ENCODE peak calls at places on chromosomes 4 and X, in four cellular contexts. X, K, R and T are unnamed samples.

GRCh38 chrX:133005038-133005437 is 46.6 kb upstream of the HS6ST2 start:
- DNase-seq in K (peak), X (peak), R (no peak), T (peak)

GRCh38 chr4:120111745-120112144 is 45.1 kb upstream of the MAD2L1 start:
- DNase-seq in K (no peak), R (no peak), X (no peak), T (no peak)

GRCh38 chrX:40414335-40414734 is 166.4 kb upstream of the ATP6AP2 start:
- DNase-seq in K (no peak), X (no peak), R (no peak), T (no peak)

GRCh38 chr4:114603455-114603854 is 4.8 kb downstream of the UGT8 start:
- DNase-seq in X (peak), R (no peak), K (no peak), T (no peak)

GRCh38 chr4:6937201-6937600 is 27.6 kb downstream of the TBC1D14 start:
- DNase-seq in X (peak), R (no peak), K (no peak), T (no peak)

GRCh38 chr4:124903995-124904722 is 191.6 kb upstream of the ANKRD50 start:
- DNase-seq in X (no peak), K (no peak), R (peak), T (peak)

GRCh38 chrX:69493766-69494165 is 10.4 kb upstream of the NALF2 start:
- DNase-seq in K (no peak), R (no peak), X (no peak), T (no peak)

GRCh38 chrX:139720136-139720535 is 12.2 kb upstream of the MCF2 start:
- DNase-seq in R (peak), X (no peak), K (peak), T (peak)

GRCh38 chr4:16785800-16786527 is 112.5 kb downstream of the LDB2 start:
- DNase-seq in R (no peak), K (no peak), X (no peak), T (peak)

GRCh38 chr4:118289794-118290193 is 63.0 kb downstream of the PRSS12 start:
- DNase-seq in K (no peak), R (no peak), X (no peak), T (no peak)

GRCh38 chrX:13653022-13653693 is at the start of gene TCEANC:
- DNase-seq in K (peak), R (peak), X (peak), T (peak)

GRCh38 chr4:40180356-40180755 is 16.5 kb upstream of the RHOH start:
- DNase-seq in X (peak), R (peak), K (no peak), T (peak)

GRCh38 chr4:147233-147632 is 22.9 kb downstream of the ZNF718 start:
- DNase-seq in X (no peak), K (no peak), R (no peak), T (no peak)

GRCh38 chr4:16253127-16253960 is 27.1 kb upstream of the TAPT1 start:
- DNase-seq in X (no peak), K (peak), R (peak), T (no peak)

GRCh38 chrX:72045141-72045540 is 86.6 kb downstream of the RTL5 start:
- DNase-seq in K (no peak), X (no peak), R (no peak), T (peak)

GRCh38 chrX:111467896-111468295 is 43.5 kb upstream of the SERTM2 start:
- DNase-seq in X (no peak), R (no peak), K (no peak), T (no peak)

GRCh38 chr4:131632877-131633276 is 1516.2 kb upstream of the PCDH10 start:
- DNase-seq in X (no peak), K (no peak), R (no peak), T (no peak)

GRCh38 chrX:2502668-2503519 is 2.1 kb upstream of the DHRSX start:
- DNase-seq in K (no peak), R (peak), X (peak), T (no peak)

GRCh38 chr4:54585321-54586000 is 72.3 kb upstream of the KIT start:
- DNase-seq in K (no peak), X (no peak), R (no peak), T (no peak)

GRCh38 chrX:32572644-32573043 is 638.7 kb downstream of the DMD start:
- DNase-seq in X (no peak), K (no peak), R (no peak), T (no peak)

GRCh38 chr4:163540977-163541376 is 46.5 kb downstream of the TMA16 start:
- DNase-seq in K (no peak), R (no peak), X (no peak), T (no peak)

GRCh38 chr4:10461091-10461849 is 4.0 kb upstream of the ZNF518B start:
- DNase-seq in R (peak), K (no peak), X (peak), T (peak)

GRCh38 chr4:183098080-183098722 is 856 bp upstream of the WWC2 start:
- DNase-seq in R (peak), X (no peak), K (peak), T (peak)

GRCh38 chr4:67929447-67929846 is 33.8 kb downstream of the TMPRSS11A start:
- DNase-seq in X (no peak), K (no peak), R (peak), T (no peak)

GRCh38 chrX:24999501-24999900 is 16.3 kb downstream of the ARX start:
- DNase-seq in K (no peak), X (no peak), R (no peak), T (no peak)

GRCh38 chr4:68038272-68038671 is 75.0 kb upstream of the TMPRSS11A start:
- DNase-seq in R (no peak), X (no peak), K (no peak), T (no peak)

GRCh38 chr4:141388483-141388882 is 167.8 kb downstream of the ZNF330 start:
- DNase-seq in X (no peak), K (no peak), R (no peak), T (no peak)

GRCh38 chrX:74372272-74372671 is 49.0 kb upstream of the SLC16A2 start:
- DNase-seq in K (no peak), R (no peak), X (no peak), T (no peak)

GRCh38 chr4:3615386-3616286 is 83.4 kb upstream of the LRPAP1 start:
- DNase-seq in R (no peak), K (no peak), X (no peak), T (no peak)

GRCh38 chr4:3365326-3365725 is 72.5 kb downstream of the RGS12 start:
- DNase-seq in X (peak), R (no peak), K (no peak), T (no peak)

GRCh38 chr4:80215449-80216052 is 18.2 kb downstream of the PRDM8 start:
- DNase-seq in R (no peak), K (peak), X (peak), T (peak)

GRCh38 chr4:156596026-156596425 is 375.6 kb downstream of the PDGFC start:
- DNase-seq in K (no peak), R (no peak), X (no peak), T (no peak)

GRCh38 chr4:68864438-68865177 is 48.8 kb downstream of the UGT2B10 start:
- DNase-seq in R (peak), K (peak), X (peak), T (no peak)

GRCh38 chr4:31737419-31737818 is 1017.2 kb downstream of the PCDH7 start:
- DNase-seq in R (no peak), X (peak), K (no peak), T (no peak)

GRCh38 chrX:23465985-23466384 is 131.3 kb downstream of the PTCHD1 start:
- DNase-seq in K (no peak), R (no peak), X (no peak), T (no peak)

GRCh38 chrX:71420686-71421085 is 54.5 kb downstream of the TAF1 start:
- DNase-seq in X (no peak), K (no peak), R (no peak), T (no peak)

GRCh38 chr4:99755223-99755944 is 61.2 kb upstream of the DAPP1 start:
- DNase-seq in R (no peak), X (no peak), K (no peak), T (no peak)

GRCh38 chrX:78029663-78030062 is 60.2 kb upstream of the PGAM4 start:
- DNase-seq in K (peak), R (peak), X (peak), T (peak)

GRCh38 chrX:53319614-53320542 is 38.5 kb upstream of the IQSEC2 start:
- DNase-seq in X (peak), K (no peak), R (no peak), T (no peak)

GRCh38 chrX:46165411-46165810 is 379.8 kb downstream of the ZNF674 start:
- DNase-seq in K (no peak), X (no peak), R (no peak), T (no peak)

GRCh38 chr4:152352215-152352614 is 183.7 kb downstream of the FBXW7 start:
- DNase-seq in X (no peak), K (no peak), R (no peak), T (no peak)

GRCh38 chr4:152356428-152357034 is 179.4 kb downstream of the FBXW7 start:
- DNase-seq in X (no peak), K (peak), R (no peak), T (no peak)

GRCh38 chr4:152348670-152349069 is 187.2 kb downstream of the FBXW7 start:
- DNase-seq in X (no peak), K (no peak), R (no peak), T (peak)

GRCh38 chr4:152351080-152351479 is 184.8 kb downstream of the FBXW7 start:
- DNase-seq in X (no peak), R (no peak), K (no peak), T (no peak)

GRCh38 chr4:152352645-152353116 is 183.2 kb downstream of the FBXW7 start:
- DNase-seq in X (peak), K (peak), R (peak), T (peak)
- TF ChIP-seq MYC in X (no peak), K (no peak), R (no peak), T (no peak)

GRCh38 chrX:150269613-150270254 is 93.4 kb upstream of the MAMLD1 start:
- DNase-seq in K (peak), X (no peak), R (peak), T (no peak)
- TF ChIP-seq MYC in K (no peak), X (no peak), R (no peak), T (no peak)

GRCh38 chr4:2217726-2218125 is 24.2 kb downstream of the HAUS3 start:
- DNase-seq in K (no peak), R (no peak), X (no peak), T (no peak)
- TF ChIP-seq MYC in K (no peak), R (no peak), X (no peak), T (no peak)

DNA sequence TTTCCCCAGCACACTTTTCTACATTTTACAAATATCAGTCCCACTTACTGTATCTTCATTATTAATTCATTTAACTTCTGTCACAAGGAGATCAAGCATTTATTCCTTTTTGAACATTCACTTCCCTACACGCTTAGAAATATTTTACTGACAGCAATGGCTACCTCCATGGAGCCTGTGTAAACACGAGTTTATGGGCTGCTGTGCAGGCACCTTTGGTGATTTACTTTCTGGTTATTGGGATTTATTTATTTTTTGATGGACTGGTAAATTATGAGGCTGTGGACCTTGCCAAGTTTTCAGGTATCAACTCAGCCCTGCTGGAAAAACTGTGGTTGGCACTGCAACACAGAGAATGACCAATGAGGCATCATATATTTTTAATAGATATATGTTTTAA is 45.4 kb upstream of the PAQR3 start:
- DNase-seq in R (no peak), K (no peak), X (no peak), T (no peak)
- TF ChIP-seq MYC in R (no peak), K (no peak), X (no peak), T (no peak)

GRCh38 chr4:1521821-1522361 is 115.6 kb upstream of the NKX1-1 start:
- DNase-seq in K (no peak), X (no peak), R (no peak), T (no peak)
- TF ChIP-seq MYC in K (no peak), X (no peak), R (no peak), T (no peak)

GRCh38 chr4:153822316-153822715 is 33.4 kb upstream of the SFRP2 start:
- DNase-seq in X (no peak), R (no peak), K (no peak), T (no peak)

GRCh38 chr4:153816542-153816941 is 27.7 kb upstream of the SFRP2 start:
- DNase-seq in R (no peak), X (no peak), K (no peak), T (no peak)
- TF ChIP-seq MYC in R (no peak), X (no peak), K (no peak), T (no peak)

DNA sequence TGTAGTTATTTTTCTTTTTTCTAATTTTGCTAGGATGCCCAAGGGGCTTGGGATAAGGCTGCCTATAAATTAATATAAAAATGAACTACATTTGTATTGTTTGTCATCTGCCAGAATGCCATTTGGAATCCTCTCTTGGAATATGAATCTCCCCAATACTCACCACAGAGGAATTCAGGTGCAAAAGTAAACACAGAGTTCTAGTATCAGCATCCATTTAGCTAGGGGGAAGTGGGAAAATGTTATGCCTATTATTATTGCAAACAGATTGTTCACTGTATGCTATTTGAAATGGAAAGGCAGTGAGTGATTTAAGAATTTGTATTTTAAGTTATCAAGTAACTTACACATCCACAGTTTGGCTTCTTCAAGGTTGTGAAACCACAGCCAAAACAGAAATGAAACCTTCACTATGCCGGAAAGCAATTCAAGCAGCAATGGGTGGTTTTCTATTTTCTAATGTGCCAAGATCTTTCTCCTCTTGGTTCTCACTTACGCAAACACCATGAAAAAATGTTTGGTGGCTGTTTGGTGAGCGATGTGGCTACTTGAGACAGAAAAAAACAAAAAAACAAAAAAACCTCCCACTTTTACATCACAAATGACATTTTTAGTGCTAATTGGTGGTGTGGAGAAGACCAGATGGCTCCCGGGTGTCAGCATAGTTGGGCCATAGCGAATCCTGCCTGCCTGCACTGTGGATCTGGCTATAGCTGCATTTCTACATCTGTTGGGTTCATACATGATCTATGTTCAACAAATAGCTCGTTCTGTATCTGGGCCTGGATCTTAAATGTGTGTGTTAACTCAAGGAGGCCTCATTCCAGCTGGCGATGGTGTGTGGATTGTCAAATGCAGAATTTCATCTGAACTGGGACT is 200.8 kb upstream of the GIMD1 start:
- DNase-seq in K (no peak), R (no peak), X (no peak), T (no peak)
- TF ChIP-seq MYC in K (no peak), R (no peak), X (no peak), T (no peak)